ENCODE peak calls at places on chromosomes 6 and 20, in nine cellular contexts. N is cardiac muscle cell, E is heart left ventricle, S is tibial artery, I is mammary epithelial cell, Y is spleen, G is ovary, C is ascending aorta, A is prostate gland. U is an unnamed sample.
A peak's percentile ranks its signal among the peaks of the same experiment; 100 is the strongest.

GRCh38 chr20:60011512-60012507 is 53.6 kb downstream of the CDH26 start:
- DNase-seq in A (no peak), I (no peak), Y (no peak), N (no peak), S (no peak), G (no peak), C (no peak), E (no peak), U (no peak)

GRCh38 chr6:139474145-139475108 is 100.0 kb upstream of the CITED2 start:
- DNase-seq in A (no peak), I (no peak), Y (peak; percentile 48), C (no peak), G (no peak), S (no peak), N (peak; percentile 76), E (no peak), U (peak; percentile 26)

GRCh38 chr6:129342243-129342642 is 367.7 kb downstream of the ARHGAP18 start:
- DNase-seq in N (peak; percentile 78), E (no peak), I (no peak), A (no peak), C (no peak), S (no peak), G (no peak), Y (no peak), U (no peak)

GRCh38 chr6:152089992-152090391 is 282.5 kb downstream of the ESR1 start:
- DNase-seq in G (no peak), E (peak; percentile 45), I (peak; percentile 70), Y (no peak), N (peak; percentile 62), C (peak; percentile 80), A (no peak), S (peak; percentile 81), U (no peak)

GRCh38 chr20:8749986-8750385 is 318.9 kb upstream of the PLCB4 start:
- DNase-seq in E (no peak), G (no peak), C (no peak), Y (no peak), N (peak; percentile 30), S (no peak), A (no peak), I (no peak), U (no peak)

GRCh38 chr6:21559238-21559637 is 34.3 kb upstream of the SOX4 start:
- DNase-seq in C (no peak), Y (no peak), E (no peak), A (no peak), I (no peak), N (no peak), G (no peak), S (no peak), U (no peak)

GRCh38 chr6:125107896-125108295 is 45.7 kb upstream of the TPD52L1 start:
- DNase-seq in A (no peak), C (no peak), I (no peak), N (no peak), G (no peak), E (no peak), Y (no peak), S (no peak), U (no peak)

GRCh38 chr20:10051185-10051584 is 16.4 kb downstream of the ANKEF1 start:
- DNase-seq in C (no peak), A (no peak), E (no peak), S (no peak), N (no peak), Y (no peak), G (no peak), I (no peak), U (no peak)

GRCh38 chr20:38126146-38126912 is 38.7 kb downstream of the TGM2 start:
- DNase-seq in S (peak; percentile 71), Y (peak; percentile 56), C (peak; percentile 68), I (no peak), A (no peak), N (peak; percentile 42), G (peak; percentile 62), E (peak; percentile 36), U (no peak)

GRCh38 chr6:110541701-110542309 is 65.4 kb upstream of the SLC22A16 start:
- DNase-seq in C (no peak), S (no peak), N (peak; percentile 20), A (no peak), G (no peak), Y (no peak), I (no peak), E (peak; percentile 37), U (no peak)

GRCh38 chr6:162178666-162179065 is 548.9 kb downstream of the PRKN start:
- DNase-seq in C (no peak), N (no peak), E (no peak), G (no peak), I (no peak), A (no peak), Y (no peak), S (no peak), U (no peak)

GRCh38 chr6:158609455-158610155 is 34.9 kb downstream of the DYNLT1 start:
- DNase-seq in I (no peak), Y (no peak), C (no peak), E (no peak), A (no peak), N (no peak), S (peak; percentile 89), G (no peak), U (no peak)

GRCh38 chr6:18595774-18596528 is 208.8 kb downstream of the RNF144B start:
- DNase-seq in G (peak; percentile 48), C (peak; percentile 79), I (peak; percentile 36), S (peak; percentile 73), A (peak; percentile 55), N (peak; percentile 77), Y (no peak), E (peak; percentile 27), U (peak; percentile 59)

GRCh38 chr6:170073846-170074245 is 217.0 kb downstream of the DLL1 start:
- DNase-seq in I (no peak), C (peak; percentile 50), E (no peak), G (no peak), A (no peak), N (no peak), Y (peak; percentile 62), S (peak; percentile 28), U (no peak)

GRCh38 chr6:147765541-147765940 is 257.1 kb downstream of the SAMD5 start:
- DNase-seq in Y (no peak), N (no peak), C (no peak), S (no peak), A (no peak), G (no peak), I (no peak), E (no peak), U (no peak)

DNA sequence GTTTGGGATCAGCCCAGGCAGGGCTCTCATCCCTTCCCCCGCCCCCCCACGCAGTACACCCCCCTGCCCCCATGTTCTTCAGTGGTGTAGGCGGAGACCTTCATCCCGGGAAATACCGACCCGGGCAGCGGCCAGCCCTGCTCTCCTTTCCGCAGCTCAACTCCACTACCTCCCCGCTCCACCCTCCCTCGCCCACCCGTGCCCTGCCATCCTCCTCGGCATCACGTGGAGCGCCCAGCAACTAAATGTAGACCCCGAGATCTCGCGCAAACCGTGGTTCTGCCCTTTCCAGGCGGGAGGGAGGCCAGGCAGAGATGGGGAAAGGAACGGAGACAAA is 1932.2 kb upstream of the DEFB115 start:
- DNase-seq in Y (no peak), G (no peak), S (no peak), I (no peak), A (no peak), C (no peak), E (no peak), N (no peak), U (no peak)
- H3K9me3 ChIP-seq in Y (peaks cover 14% of the 10 kb centered on the region), G (no peaks in the 10 kb centered on the region), S (peaks cover under 1% of the 10 kb centered on the region), I (peaks cover 34% of the 10 kb centered on the region), A (no peaks in the 10 kb centered on the region), C (no peaks in the 10 kb centered on the region), E (no peaks in the 10 kb centered on the region), N (no peaks in the 10 kb centered on the region), U (no peaks in the 10 kb centered on the region)

GRCh38 chr20:58526411-58526810 is 11.2 kb upstream of the APCDD1L start:
- DNase-seq in I (no peak), Y (no peak), G (no peak), A (no peak), N (no peak), S (no peak), E (no peak), C (no peak), U (no peak)

GRCh38 chr20:58531657-58532056 is 16.5 kb upstream of the APCDD1L start:
- DNase-seq in S (no peak), A (no peak), N (no peak), C (no peak), Y (no peak), E (no peak), I (no peak), G (no peak), U (no peak)

GRCh38 chr20:58536289-58536688 is 21.1 kb upstream of the APCDD1L start:
- DNase-seq in G (no peak), A (no peak), N (no peak), Y (no peak), I (no peak), E (no peak), C (no peak), S (no peak), U (no peak)

GRCh38 chr20:58528412-58528811 is 13.2 kb upstream of the APCDD1L start:
- DNase-seq in C (no peak), I (no peak), E (no peak), Y (no peak), N (no peak), G (no peak), S (no peak), A (no peak), U (no peak)

GRCh38 chr20:58531063-58531462 is 15.9 kb upstream of the APCDD1L start:
- DNase-seq in C (no peak), I (no peak), G (no peak), Y (no peak), E (no peak), S (no peak), N (no peak), A (no peak), U (no peak)
- H3K9me3 ChIP-seq in C (peaks cover 10% of the 10 kb centered on the region), I (peaks cover 9% of the 10 kb centered on the region), G (no peaks in the 10 kb centered on the region), Y (peaks cover 68% of the 10 kb centered on the region), E (peaks cover 60% of the 10 kb centered on the region), S (peaks cover 15% of the 10 kb centered on the region), N (no peaks in the 10 kb centered on the region), A (no peaks in the 10 kb centered on the region), U (no peaks in the 10 kb centered on the region)

DNA sequence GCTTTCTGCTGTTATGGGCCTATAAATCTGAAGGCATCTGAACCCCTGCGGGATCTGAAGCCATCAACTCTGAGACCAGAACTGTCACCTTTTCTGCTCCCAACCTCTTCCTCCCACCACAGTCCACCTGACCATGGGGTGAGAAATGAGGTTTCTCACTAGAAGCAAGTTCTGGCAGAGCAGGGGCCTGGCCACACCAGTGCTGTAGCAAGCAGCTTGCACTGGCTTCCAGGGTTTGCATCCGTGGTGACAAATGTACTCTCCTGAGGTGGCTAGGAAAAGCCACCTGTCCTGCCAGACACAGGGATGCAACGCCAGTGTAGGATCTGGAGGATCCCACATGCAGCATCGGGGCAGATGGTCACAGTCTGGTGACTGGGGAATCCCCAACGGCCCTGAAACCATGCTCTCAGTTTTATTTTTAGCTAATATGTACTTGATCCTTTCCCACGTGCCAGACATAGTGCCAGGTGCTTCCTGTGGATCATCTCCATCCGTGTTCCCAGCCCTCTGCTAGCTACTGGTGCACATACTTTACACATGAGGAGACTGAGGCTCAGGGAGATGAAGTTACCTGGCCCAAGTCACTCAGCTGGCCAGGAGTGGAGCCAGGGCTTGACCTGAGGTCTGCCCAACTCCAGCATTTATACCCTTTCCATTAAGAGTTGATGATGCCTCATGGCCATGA is 122.1 kb upstream of the SPACA1 start:
- DNase-seq in I (no peak), C (no peak), N (no peak), Y (peak; percentile 83), E (no peak), S (no peak), G (no peak), A (no peak), U (no peak)
- H3K9me3 ChIP-seq in I (no peaks in the 10 kb centered on the region), C (no peaks in the 10 kb centered on the region), N (no peaks in the 10 kb centered on the region), Y (no peaks in the 10 kb centered on the region), E (no peaks in the 10 kb centered on the region), S (no peaks in the 10 kb centered on the region), G (no peaks in the 10 kb centered on the region), A (no peaks in the 10 kb centered on the region), U (no peaks in the 10 kb centered on the region)

GRCh38 chr20:51219544-51219943 is 196.6 kb upstream of the KCNG1 start:
- DNase-seq in A (no peak), E (no peak), C (no peak), G (no peak), I (no peak), Y (no peak), S (no peak), N (no peak), U (no peak)
- H3K9me3 ChIP-seq in A (no peaks in the 10 kb centered on the region), E (peaks cover 8% of the 10 kb centered on the region), C (no peaks in the 10 kb centered on the region), G (peaks cover 5% of the 10 kb centered on the region), I (peaks cover 3% of the 10 kb centered on the region), Y (peaks cover 12% of the 10 kb centered on the region), S (peaks cover under 1% of the 10 kb centered on the region), N (no peaks in the 10 kb centered on the region), U (no peaks in the 10 kb centered on the region)

U was measured in thyroid gland.